ENCODE peak calls at places on chromosomes 11 and 22, in five cellular contexts. B is cardiac fibroblast, V is coronary artery, P is endothelial cell, G is GM06990. X is an unnamed sample.

GRCh38 chr11:2725367-2726300 is 25.8 kb upstream of the KCNQ1OT1 start:
- DNase-seq in B (peak), V (no peak), P (no peak), G (no peak), X (peak)

GRCh38 chr11:57072640-57073039 is 83.9 kb downstream of the OR5AK2 start:
- DNase-seq in B (peak), V (no peak), P (no peak), G (no peak), X (peak)

GRCh38 chr22:26914786-26915185 is 257.4 kb downstream of the MIAT start:
- DNase-seq in B (no peak), V (no peak), P (no peak), G (no peak), X (no peak)

GRCh38 chr11:44556735-44557409 is 8.6 kb upstream of the CD82 start:
- DNase-seq in B (peak), V (no peak), P (peak), G (no peak), X (peak)

GRCh38 chr11:33773399-33774355 is 643 bp downstream of the FBXO3 start:
- DNase-seq in B (peak), V (no peak), P (no peak), G (peak), X (no peak)

GRCh38 chr11:100816823-100817222 is 129.7 kb downstream of the ARHGAP42 start:
- DNase-seq in B (peak), V (no peak), P (no peak), G (no peak), X (no peak)

GRCh38 chr22:49687786-49688515 is 139.7 kb downstream of the BRD1 start:
- DNase-seq in B (no peak), V (peak), P (no peak), G (no peak), X (no peak)

GRCh38 chr11:36564376-36565032 is 3.3 kb upstream of the RAG1 start:
- DNase-seq in B (peak), V (no peak), P (peak), G (no peak), X (peak)

GRCh38 chr22:34102633-34103032 is 182.4 kb upstream of the LARGE1 start:
- DNase-seq in B (no peak), V (no peak), P (no peak), G (no peak), X (no peak)

GRCh38 chr11:5703741-5704536 is 14.3 kb downstream of the TRIM22 start:
- DNase-seq in B (no peak), V (no peak), P (no peak), G (no peak), X (no peak)

GRCh38 chr11:8263109-8263768 is 439 bp downstream of the LMO1 start:
- DNase-seq in B (no peak), V (no peak), P (peak), G (no peak), X (no peak)

GRCh38 chr22:36746571-36746970 is 29.3 kb downstream of the IFT27 start:
- DNase-seq in B (no peak), V (peak), P (no peak), G (no peak), X (no peak)
- TF ChIP-seq CTCF in B (no peak), V (no peak), P (no peak), G (no peak), X (no peak)

DNA sequence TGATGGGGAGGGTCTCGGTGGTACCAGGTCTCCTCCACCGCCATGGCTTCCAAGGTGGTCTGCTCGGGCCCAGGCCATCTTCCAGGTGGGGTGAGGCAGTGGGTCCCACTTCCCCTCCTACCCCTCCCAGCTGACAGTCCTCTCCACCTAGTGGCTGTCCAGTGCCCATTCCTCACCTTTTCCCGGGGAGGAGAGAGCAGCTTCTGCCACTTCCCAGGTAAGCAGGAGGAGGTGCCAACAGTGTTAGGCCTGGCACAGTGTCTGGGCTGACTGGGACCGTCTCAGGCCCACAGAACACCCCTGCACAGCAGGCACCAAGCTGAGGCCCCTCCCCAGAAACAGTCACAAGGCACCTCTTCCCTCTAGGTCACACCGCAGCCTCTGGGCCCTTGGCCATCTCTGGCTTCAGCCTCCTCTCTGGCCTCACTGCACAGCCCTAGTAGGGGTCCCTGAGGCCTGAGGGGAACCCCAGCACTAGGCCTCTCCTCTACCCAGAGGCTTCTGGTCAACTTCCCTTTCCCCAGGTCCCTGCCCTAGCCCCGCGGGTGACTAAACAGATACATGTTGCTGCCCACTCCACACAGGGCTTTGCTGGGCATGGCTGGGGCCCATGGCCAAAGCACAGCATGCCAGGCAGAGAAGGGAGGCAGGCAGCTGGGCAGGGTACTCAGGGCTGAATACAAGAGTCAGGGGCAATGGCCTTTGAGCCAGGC is 2.3 kb upstream of the ANKRD13D start:
- DNase-seq in B (no peak), V (no peak), P (no peak), G (no peak), X (no peak)
- TF ChIP-seq CTCF in B (no peak), V (no peak), P (no peak), G (peak), X (no peak)

GRCh38 chr22:21020802-21021429 is 6.0 kb downstream of the P2RX6 start:
- DNase-seq in B (peak), V (no peak), P (no peak), G (no peak), X (no peak)
- TF ChIP-seq CTCF in B (peak), V (no peak), P (no peak), G (peak), X (peak)

GRCh38 chr11:1534682-1535081 is 37.4 kb downstream of the DUSP8 start:
- DNase-seq in B (peak), V (no peak), P (no peak), G (no peak), X (peak)

GRCh38 chr11:1532606-1533341 is 39.3 kb downstream of the DUSP8 start:
- DNase-seq in B (no peak), V (no peak), P (no peak), G (no peak), X (peak)

GRCh38 chr11:1536065-1536843 is 35.8 kb downstream of the DUSP8 start:
- DNase-seq in B (no peak), V (no peak), P (no peak), G (no peak), X (no peak)

GRCh38 chr11:1533342-1533725 is 38.7 kb downstream of the DUSP8 start:
- DNase-seq in B (no peak), V (no peak), P (no peak), G (no peak), X (no peak)

DNA sequence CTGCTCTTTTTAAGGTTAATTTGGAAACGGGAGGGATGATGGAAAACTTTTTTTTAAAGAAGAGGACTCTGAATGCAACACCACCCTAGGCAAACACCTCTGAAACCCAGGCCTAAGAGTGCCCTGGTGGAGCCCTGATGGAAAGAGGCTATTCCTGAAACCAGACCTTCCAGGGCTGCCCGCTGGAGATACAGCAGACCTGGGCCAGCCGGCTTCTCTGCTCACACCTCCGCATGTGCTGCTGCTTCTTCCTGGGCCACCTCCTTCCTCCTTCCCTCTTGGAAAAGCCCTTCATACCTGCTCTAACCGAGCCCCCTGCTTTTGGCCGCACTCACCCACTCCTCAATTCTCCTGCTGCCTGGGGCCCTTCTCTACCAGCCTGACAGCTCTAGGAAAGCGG is 37.9 kb downstream of the DUSP8 start:
- DNase-seq in B (no peak), V (no peak), P (no peak), G (no peak), X (no peak)
- TF ChIP-seq CTCF in B (no peak), V (no peak), P (no peak), G (no peak), X (no peak)

DNA sequence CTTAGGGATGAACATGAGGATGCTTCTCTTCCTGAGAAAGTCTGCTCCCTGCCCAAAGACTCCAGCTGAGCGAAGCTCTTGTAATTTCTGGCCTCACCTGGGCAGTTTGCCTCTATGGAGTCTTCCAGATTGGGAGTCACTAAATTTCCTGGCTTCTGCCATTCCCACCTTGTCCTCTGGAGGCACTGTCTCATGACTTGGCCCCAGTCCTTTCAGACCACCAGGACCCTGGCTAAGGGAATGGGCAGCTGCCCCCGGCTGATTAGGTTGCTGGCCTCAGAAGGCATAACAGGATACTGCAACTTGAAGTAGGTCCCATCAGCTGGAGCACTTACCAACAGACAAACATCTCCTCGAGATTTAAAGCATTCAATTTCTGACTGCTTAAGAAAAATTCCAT is 128.1 kb upstream of the SPON1 start:
- DNase-seq in B (no peak), V (no peak), P (peak), G (no peak), X (no peak)
- TF ChIP-seq CTCF in B (peak), V (no peak), P (peak), G (peak), X (peak)

DNA sequence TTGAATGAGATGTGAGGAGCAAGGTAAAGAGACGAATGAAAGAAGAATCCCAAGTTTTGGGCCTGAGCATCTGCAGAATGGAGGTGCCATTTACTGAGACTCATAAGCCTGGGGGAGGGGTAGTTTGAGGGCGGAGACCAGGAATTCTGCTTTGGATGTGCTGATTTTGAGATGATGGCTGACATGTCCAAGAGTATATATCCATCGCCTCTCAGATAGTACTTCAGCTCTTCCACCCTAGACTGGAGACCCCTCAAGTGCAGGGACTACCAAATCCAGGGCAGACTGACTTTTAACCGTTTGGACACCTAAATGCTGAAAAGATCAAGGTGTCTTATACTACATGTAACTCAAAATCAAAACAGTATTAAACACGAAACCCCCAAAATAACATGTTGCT is 1.3 kb upstream of the SDF2L1 start:
- DNase-seq in B (no peak), V (no peak), P (no peak), G (no peak), X (no peak)
- TF ChIP-seq CTCF in B (no peak), V (no peak), P (no peak), G (no peak), X (no peak)

GRCh38 chr11:102062106-102062505 is 14.9 kb downstream of the CFAP300 start:
- DNase-seq in B (no peak), V (no peak), P (no peak), G (no peak), X (no peak)

GRCh38 chr11:102064316-102064715 is 17.1 kb downstream of the CFAP300 start:
- DNase-seq in B (no peak), V (no peak), P (no peak), G (no peak), X (no peak)

DNA sequence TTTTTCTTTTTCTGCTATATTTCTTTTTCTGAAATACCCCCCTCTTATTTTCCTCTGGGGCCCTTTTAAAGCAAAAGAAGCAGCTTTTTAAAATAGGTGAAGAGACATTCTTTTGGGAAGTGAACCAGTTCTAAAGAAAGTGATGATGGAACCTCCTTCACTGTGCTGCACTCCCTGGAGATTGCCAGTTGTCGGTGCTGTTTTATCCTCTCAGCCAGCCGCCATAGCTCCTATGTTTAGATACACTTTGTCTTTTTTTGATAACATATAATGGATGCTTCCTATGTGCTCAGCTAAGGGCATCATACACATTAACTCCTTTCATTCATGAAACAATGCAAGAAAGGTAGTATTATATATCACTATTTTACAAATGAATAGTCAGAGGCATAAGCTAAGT is 14.0 kb downstream of the CFAP300 start:
- DNase-seq in B (peak), V (no peak), P (no peak), G (no peak), X (no peak)
- TF ChIP-seq CTCF in B (peak), V (no peak), P (no peak), G (no peak), X (no peak)

DNA sequence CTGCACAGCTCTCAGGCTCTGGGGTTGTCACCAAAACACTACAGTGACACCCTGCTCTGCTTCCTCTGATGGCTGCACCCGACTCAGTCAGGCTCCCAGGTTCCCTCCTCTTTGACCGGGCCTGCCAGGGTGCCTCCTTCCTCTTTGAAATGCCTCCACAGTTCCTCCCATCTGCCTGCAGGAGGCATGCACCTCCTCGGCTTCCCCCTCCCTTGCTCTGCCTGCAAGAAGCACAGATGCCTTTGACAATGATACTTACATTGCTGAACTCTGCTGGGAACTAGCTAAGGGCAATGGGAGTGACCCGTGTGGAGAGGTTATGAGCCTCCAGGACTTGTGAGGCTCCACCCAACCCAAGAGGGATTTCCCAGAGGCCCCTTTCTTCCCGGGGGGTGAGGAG is 674.1 kb downstream of the OPCML start:
- DNase-seq in B (peak), V (no peak), P (peak), G (no peak), X (peak)
- TF ChIP-seq CTCF in B (peak), V (no peak), P (no peak), G (no peak), X (peak)

DNA sequence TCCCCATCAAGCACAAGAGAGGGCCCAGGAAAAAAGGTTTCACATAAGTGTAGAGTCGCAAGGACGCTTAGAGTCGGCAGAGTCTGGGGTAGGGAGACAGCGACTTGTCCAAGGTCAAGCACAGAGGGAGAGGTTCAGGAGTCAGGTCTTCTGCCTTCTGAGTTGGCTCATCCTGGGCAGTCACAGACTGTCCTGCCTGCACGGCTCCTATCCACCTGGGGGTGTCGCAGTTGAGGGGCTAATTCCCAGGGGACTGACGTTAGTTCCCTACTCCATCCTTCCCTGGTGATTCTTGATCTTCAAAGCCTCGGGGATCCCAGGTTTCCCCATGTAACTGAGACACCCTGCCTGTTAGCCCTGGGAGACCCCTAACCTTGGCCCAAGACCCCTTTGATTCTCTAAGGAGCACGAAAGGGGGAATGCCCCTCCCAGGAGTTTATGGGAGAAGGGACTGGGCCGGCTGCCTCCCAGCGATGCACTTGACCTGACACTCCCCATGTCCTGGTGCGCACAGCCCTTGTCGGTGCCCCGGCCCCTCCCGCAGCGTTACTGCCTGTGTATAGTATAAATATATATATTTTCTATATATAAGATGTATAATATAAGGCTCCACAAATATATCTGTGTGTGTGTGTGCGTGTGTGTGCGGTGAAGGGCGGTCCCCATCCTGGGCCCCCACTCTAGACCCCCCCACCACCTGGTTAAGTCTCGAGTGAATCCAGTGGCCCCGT is 14.7 kb upstream of the TAB1 start:
- DNase-seq in B (peak), V (no peak), P (peak), G (no peak), X (no peak)
- TF ChIP-seq CTCF in B (peak), V (no peak), P (peak), G (peak), X (peak)

GRCh38 chr11:85187992-85188391 is 439.2 kb downstream of the DLG2 start:
- DNase-seq in B (no peak), V (no peak), P (no peak), G (no peak), X (no peak)

GRCh38 chr11:85180528-85180927 is 446.6 kb downstream of the DLG2 start:
- DNase-seq in B (no peak), V (no peak), P (no peak), G (no peak), X (no peak)

DNA sequence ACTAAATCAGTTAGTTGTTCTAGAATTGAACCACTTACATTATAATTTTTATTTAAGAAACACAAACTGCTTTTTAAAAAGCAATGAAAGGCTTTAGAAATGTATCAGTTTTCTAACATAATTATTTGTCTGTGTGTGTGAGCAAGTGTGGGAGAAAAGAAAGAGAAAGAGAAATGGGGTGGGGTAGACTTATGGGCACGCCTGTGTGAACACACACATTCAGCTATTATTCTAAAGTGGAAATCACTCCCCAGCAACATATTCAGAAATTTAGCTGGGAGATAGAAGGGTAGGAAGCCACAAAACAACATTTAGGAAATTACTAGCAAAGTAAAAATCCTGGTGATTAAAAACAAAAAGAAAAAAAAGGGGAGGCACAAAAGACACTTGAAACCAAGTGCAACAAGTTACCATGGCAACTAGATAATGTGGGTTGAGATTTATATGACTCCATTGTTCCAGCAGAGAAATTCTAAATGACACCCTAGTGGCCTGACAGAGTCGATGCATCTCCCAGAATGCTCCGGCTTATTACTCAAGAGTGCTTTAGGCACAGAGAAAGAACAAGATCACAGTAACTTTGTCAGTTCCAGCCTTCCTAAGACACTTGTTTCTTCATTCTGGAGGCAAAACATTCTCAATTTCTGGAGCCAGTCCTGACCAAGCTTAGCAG is 444.6 kb downstream of the DLG2 start:
- DNase-seq in B (peak), V (no peak), P (peak), G (no peak), X (peak)
- TF ChIP-seq CTCF in B (peak), V (no peak), P (peak), G (peak), X (peak)